ENCODE peak calls at places on chromosomes 4 and X, in seven cellular contexts. D is H1, V is ovary, G is K562, T is upper lobe of left lung, K is tibial nerve, Y is A549. S is an unnamed sample.

GRCh38 chr4:165909947-165910346 is 36.9 kb downstream of the TLL1 start:
- DNase-seq in D (no peak), V (no peak), Y (no peak), T (no peak), G (no peak), K (no peak), S (no peak)

GRCh38 chr4:70839537-70840093 is at the start of gene GRSF1:
- DNase-seq in T (peak; percentile 95), Y (peak; percentile 93), K (peak; percentile 87), D (peak; percentile 87), G (peak; percentile 92), V (peak; percentile 95), S (peak; percentile 94)

GRCh38 chr4:56055027-56055976 is 106.6 kb downstream of the CEP135 start:
- DNase-seq in Y (no peak), D (no peak), K (no peak), G (no peak), T (no peak), V (no peak), S (no peak)

GRCh38 chrX:8731579-8732395 is at the start of gene ANOS1:
- DNase-seq in T (peak; percentile 79), V (no peak), Y (peak; percentile 13), K (peak; percentile 23), D (no peak), G (no peak), S (peak; percentile 47)

GRCh38 chr4:576245-576821 is at the start of gene TMEM271:
- DNase-seq in V (no peak), Y (no peak), K (no peak), T (no peak), G (no peak), D (no peak), S (no peak)

GRCh38 chr4:77773101-77773500 is 46.1 kb downstream of the CNOT6L start:
- DNase-seq in K (no peak), G (no peak), Y (no peak), D (no peak), V (no peak), T (no peak), S (no peak)

GRCh38 chr4:59689149-59689548 is 1511.0 kb upstream of the ADGRL3 start:
- DNase-seq in Y (no peak), V (no peak), T (no peak), G (no peak), D (no peak), K (no peak), S (no peak)

GRCh38 chrX:52265713-52266112 is 81.0 kb downstream of the MAGED4 start:
- DNase-seq in G (no peak), V (no peak), Y (no peak), K (no peak), D (no peak), T (no peak), S (no peak)

GRCh38 chrX:14729058-14729457 is 143.8 kb downstream of the FANCB start:
- DNase-seq in V (no peak), D (no peak), G (no peak), K (no peak), T (no peak), Y (no peak), S (no peak)

GRCh38 chr4:183241322-183241640 is 78.8 kb downstream of the CLDN22 start:
- DNase-seq in Y (peak; percentile 11), D (no peak), K (no peak), V (no peak), G (peak; percentile 15), T (no peak), S (no peak)

GRCh38 chr4:142408003-142408441 is 438.1 kb downstream of the INPP4B start:
- DNase-seq in D (no peak), V (no peak), T (no peak), G (no peak), Y (peak; percentile 84), K (no peak), S (no peak)

GRCh38 chr4:187849556-187850245 is 145.9 kb upstream of the ZFP42 start:
- DNase-seq in D (no peak), Y (no peak), G (no peak), T (no peak), K (no peak), V (no peak), S (no peak)

GRCh38 chr4:22670953-22671352 is 21.8 kb upstream of the GBA3 start:
- DNase-seq in V (no peak), K (no peak), G (no peak), D (no peak), Y (no peak), T (no peak), S (no peak)

GRCh38 chr4:105909699-105910340 is 14.5 kb downstream of the NPNT start:
- DNase-seq in D (no peak), V (no peak), K (no peak), G (no peak), Y (peak; percentile 13), T (no peak), S (no peak)

GRCh38 chr4:13260513-13260912 is 223.6 kb downstream of the RAB28 start:
- DNase-seq in D (no peak), V (no peak), T (no peak), Y (no peak), K (no peak), G (no peak), S (no peak)

GRCh38 chrX:100368167-100368566 is 41.9 kb downstream of the PCDH19 start:
- DNase-seq in K (no peak), Y (peak; percentile 22), G (no peak), T (no peak), D (no peak), V (no peak), S (no peak)

GRCh38 chrX:102697506-102697905 is 14.7 kb upstream of the GPRASP2 start:
- DNase-seq in Y (no peak), T (no peak), G (no peak), K (no peak), V (no peak), D (no peak), S (no peak)

GRCh38 chrX:103831342-103831802 is 685 bp downstream of the RAB9B start:
- DNase-seq in G (peak; percentile 60), D (peak; percentile 33), V (no peak), Y (peak; percentile 48), T (no peak), K (no peak), S (peak; percentile 72)

GRCh38 chr4:8129785-8130184 is 28.8 kb downstream of the ABLIM2 start:
- DNase-seq in V (no peak), T (no peak), D (no peak), G (no peak), K (no peak), Y (no peak), S (no peak)

GRCh38 chr4:70838972-70839536 is 636 bp downstream of the GRSF1 start:
- DNase-seq in D (no peak), V (peak; percentile 74), G (peak; percentile 74), K (peak; percentile 33), Y (peak; percentile 42), T (peak; percentile 72), S (peak; percentile 67)

GRCh38 chr4:52052475-52052780 is 1.3 kb downstream of the SPATA18 start:
- DNase-seq in G (no peak), Y (no peak), V (no peak), T (peak; percentile 36), D (no peak), K (no peak), S (no peak)

GRCh38 chr4:14465498-14465897 is 536.8 kb upstream of the CPEB2 start:
- DNase-seq in V (no peak), T (no peak), K (no peak), G (no peak), Y (no peak), D (no peak), S (no peak)

GRCh38 chr4:100935090-100935489 is 412.2 kb downstream of the PPP3CA start:
- DNase-seq in G (no peak), Y (peak; percentile 35), V (no peak), T (no peak), K (no peak), D (no peak), S (no peak)

DNA sequence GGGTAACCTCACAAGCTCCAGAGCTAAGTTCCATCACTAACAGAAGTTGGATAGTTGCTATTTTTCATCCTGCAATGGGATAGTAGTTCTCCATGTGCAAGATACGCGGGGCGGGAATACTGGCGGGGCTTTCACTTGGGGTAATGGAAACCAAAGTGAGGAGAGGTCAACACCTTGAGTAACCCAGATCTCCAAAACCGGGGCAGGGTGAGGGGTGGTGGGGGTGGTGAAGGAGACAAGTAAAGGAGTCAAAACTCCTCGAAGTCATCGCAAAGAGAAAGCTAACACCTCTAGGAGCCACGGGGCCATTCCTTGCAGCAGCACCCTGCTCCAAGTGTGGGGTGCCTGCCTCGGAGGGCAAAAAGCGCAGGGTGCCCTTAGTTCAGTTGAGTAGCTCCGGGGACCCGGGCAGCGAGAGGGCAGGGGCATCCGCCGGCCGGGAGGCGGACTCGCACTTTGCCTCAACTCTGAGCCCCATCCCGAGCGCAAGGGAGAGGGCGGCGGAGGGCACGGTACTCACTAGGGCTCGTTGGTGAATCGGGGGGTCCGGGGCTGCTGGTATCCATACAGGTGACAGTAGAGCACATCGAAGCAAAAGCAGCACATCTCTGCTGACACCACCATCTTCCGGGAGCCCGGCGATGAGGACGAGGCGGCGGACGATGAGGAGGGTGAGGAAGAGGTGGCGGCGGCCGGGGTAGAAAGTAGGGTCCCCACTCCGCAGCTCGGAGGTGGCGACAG is 636 bp downstream of the AMMECR1 start:
- DNase-seq in D (no peak), K (peak; percentile 4), G (no peak), Y (peak; percentile 2), T (peak; percentile 20), V (peak; percentile 54), S (peak; percentile 27)
- H3K4me1 ChIP-seq in D (no peaks in the 10 kb centered on the region), K (no peaks in the 10 kb centered on the region), G (peaks cover 3% of the 10 kb centered on the region), Y (peaks cover 19% of the 10 kb centered on the region), T (no peaks in the 10 kb centered on the region), V (no peaks in the 10 kb centered on the region), S (peaks cover 13% of the 10 kb centered on the region)

GRCh38 chr4:25014965-25015506 is 15.7 kb downstream of the LGI2 start:
- DNase-seq in K (no peak), G (no peak), D (no peak), V (no peak), Y (no peak), T (no peak), S (no peak)
- TF ChIP-seq EP300 in K (no peak), G (no peak), D (no peak), V (no peak), Y (no peak), T (no peak), S (no peak)

DNA sequence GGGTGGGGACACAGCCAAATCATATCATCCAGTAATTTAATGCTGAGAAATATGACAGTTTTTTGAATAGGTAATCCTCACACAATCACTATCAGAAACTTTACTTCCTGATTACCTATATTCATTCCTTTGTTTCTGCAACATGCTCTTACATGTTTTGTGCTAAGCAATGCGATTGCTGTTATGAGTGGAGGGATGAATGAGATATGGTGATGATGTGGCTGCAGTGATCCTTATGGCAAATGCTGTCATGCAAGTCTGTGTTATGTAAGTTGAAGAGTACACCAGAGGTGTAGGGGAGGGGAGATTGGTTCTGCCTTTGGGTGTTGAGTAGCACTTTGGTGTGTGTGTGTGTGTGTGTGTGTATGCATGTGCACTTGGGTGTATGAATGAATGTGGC is 14.6 kb downstream of the HERC3 start:
- DNase-seq in K (no peak), Y (no peak), T (no peak), G (no peak), V (no peak), D (no peak), S (no peak)
- H3K4me1 ChIP-seq in K (peaks cover 24% of the 10 kb centered on the region), Y (peaks cover 14% of the 10 kb centered on the region), T (peaks cover 33% of the 10 kb centered on the region), G (no peaks in the 10 kb centered on the region), V (peaks cover 8% of the 10 kb centered on the region), D (no peaks in the 10 kb centered on the region), S (peaks cover 23% of the 10 kb centered on the region)

DNA sequence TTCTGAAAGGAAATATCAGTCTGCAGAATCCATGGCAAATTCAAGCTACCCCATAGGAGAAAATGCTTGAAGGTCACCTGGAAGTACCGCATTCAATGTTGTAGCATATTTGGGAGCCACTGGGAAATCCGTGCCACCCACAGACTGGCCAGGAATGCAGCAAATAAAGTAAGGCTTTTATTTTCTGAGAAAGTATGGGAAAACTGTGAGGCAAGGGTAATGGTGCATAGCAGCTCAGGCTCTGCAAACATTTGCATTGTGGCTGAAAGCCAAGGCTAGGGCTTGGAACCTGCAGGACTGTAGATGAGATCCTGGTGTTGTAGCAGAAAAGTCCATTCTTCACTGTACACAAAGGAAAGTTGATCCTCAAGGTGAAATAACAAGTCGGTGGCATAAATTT is 450.9 kb upstream of the NR3C2 start:
- DNase-seq in T (no peak), Y (no peak), K (no peak), D (no peak), G (no peak), V (no peak), S (peak; percentile 75)
- TF ChIP-seq EP300 in T (no peak), Y (no peak), K (no peak), D (no peak), G (no peak), V (no peak), S (no peak)

S was measured in stomach.